ENCODE peak calls at places on chromosome 17, in four cellular contexts. E, K, F and C are unnamed samples.

GRCh38 chr17:19664821-19665181 is 16.2 kb downstream of the ALDH3A2 start:
- DNase-seq in F (no peak), K (no peak), E (no peak), C (peak)

GRCh38 chr17:83203073-83203471 is 123.7 kb downstream of the METRNL start:
- DNase-seq in F (peak), K (peak), E (peak), C (no peak)

GRCh38 chr17:42202159-42202558 is 7.9 kb upstream of the GHDC start:
- DNase-seq in K (no peak), E (no peak), F (no peak), C (no peak)

GRCh38 chr17:8310601-8311123 is 621 bp downstream of the ARHGEF15 start:
- DNase-seq in F (no peak), K (no peak), E (no peak), C (no peak)

GRCh38 chr17:75654176-75654575 is 12.8 kb downstream of the RECQL5 start:
- DNase-seq in K (no peak), E (no peak), F (peak), C (no peak)

GRCh38 chr17:44867841-44868240 is 20.2 kb downstream of the HIGD1B start:
- DNase-seq in F (no peak), K (no peak), E (no peak), C (no peak)

GRCh38 chr17:81348097-81349055 is 46.9 kb upstream of the BAHCC1 start:
- DNase-seq in F (no peak), E (no peak), K (peak), C (no peak)

GRCh38 chr17:48163809-48164208 is 56.2 kb downstream of the SNX11 start:
- DNase-seq in F (no peak), E (no peak), K (no peak), C (no peak)

DNA sequence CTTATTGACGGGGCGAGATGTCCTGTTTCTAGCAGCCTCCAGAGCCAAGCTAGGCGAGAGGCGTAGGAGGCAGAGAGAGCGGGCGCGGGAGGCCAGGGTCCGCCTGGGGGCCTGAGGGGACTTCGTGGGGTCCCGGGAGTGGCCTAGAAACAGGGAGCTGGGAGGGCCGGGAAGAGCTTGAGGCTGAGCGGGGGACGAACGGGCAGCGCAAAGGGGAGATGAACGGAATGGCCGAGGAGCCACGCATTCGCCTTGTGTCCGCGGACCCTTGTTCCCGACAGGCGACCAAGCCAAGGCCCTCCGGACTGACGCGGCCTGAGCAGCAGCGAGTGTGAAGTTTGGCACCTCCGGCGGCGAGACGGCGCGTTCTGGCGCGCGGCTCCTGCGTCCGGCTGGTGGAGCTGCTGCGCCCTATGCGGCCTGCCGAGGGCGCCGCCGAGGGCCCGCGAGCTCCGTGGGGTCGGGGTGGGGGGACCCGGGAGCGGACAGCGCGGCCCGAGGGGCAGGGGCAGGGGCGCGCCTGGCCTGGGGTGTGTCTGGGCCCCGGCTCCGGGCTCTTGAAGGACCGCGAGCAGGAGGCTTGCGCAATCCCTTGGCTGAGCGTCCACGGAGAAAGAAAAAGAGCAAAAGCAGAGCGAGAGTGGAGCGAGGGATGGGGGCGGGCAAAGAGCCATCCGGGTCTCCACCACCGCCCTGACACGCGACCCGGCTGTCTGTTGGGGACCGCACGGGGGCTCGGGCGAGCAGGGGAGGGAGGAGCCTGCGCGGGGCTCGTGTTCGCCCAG is 1.2 kb upstream of the CBX4 start:
- DNase-seq in K (peak), E (peak), F (peak), C (no peak)
- TF ChIP-seq CTCF in K (peak), E (peak), F (no peak), C (peak)

DNA sequence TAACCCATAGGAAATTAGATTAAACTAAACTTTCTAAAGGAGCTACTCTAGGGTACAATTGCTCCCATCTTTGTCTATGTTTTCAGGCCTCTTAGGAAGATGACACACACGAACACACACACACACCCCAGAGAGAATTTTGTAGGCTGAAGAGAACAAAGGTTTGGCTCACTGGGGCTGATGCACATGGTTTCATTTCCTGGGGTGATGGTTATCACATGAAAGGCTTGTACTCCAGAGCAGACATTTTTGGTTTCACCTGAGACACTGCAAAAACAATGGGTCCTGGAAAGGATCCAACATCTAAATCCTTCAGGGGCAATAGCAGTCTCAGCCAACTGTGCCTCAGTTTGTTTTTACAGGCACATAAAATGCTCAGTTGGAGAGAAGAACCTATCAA is 62.8 kb downstream of the GRB7 start:
- DNase-seq in E (no peak), F (no peak), K (no peak), C (no peak)
- TF ChIP-seq CTCF in E (no peak), F (no peak), K (no peak), C (no peak)

GRCh38 chr17:78996781-78997201 is 12.8 kb downstream of the CANT1 start:
- DNase-seq in E (no peak), K (no peak), F (no peak), C (no peak)
- TF ChIP-seq CTCF in E (no peak), K (no peak), F (no peak), C (no peak)

GRCh38 chr17:36696805-36697204 is 95.4 kb downstream of the MRM1 start:
- DNase-seq in K (no peak), E (no peak), F (no peak), C (no peak)

GRCh38 chr17:36689089-36689667 is 87.8 kb downstream of the MRM1 start:
- DNase-seq in F (no peak), K (no peak), E (no peak), C (no peak)

GRCh38 chr17:36690190-36690589 is 88.8 kb downstream of the MRM1 start:
- DNase-seq in K (no peak), F (no peak), E (no peak), C (no peak)

GRCh38 chr17:36687736-36688135 is 86.4 kb downstream of the MRM1 start:
- DNase-seq in E (no peak), F (no peak), K (no peak), C (no peak)

GRCh38 chr17:36691606-36692005 is 90.2 kb downstream of the MRM1 start:
- DNase-seq in E (no peak), K (no peak), F (no peak), C (no peak)
- TF ChIP-seq CTCF in E (no peak), K (no peak), F (no peak), C (no peak)

DNA sequence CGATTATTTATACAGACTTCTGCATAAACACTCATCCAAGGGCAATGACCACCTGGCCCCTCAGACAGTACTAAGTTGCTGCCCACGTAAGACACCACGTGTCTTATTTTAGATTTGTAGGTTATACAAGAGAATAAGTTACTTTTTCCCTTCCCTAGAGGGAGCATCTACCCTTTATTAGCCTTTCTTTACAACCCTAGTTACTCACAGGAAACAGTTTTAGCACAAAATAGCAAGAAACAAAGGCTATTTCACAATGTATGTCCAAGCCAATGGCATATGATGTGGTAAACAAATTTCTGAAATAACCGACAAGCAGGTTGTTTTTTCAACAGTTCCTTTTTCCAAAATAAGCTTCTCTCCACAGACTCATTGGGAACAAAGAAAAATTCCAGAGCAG is 50.1 kb upstream of the ERN1 start:
- DNase-seq in K (no peak), F (peak), E (no peak), C (no peak)
- TF ChIP-seq CTCF in K (no peak), F (peak), E (no peak), C (peak)

GRCh38 chr17:57001541-57001940 is 23.6 kb downstream of the SCPEP1 start:
- DNase-seq in E (no peak), F (no peak), K (no peak), C (no peak)

GRCh38 chr17:57002904-57003303 is 25.0 kb downstream of the SCPEP1 start:
- DNase-seq in K (no peak), E (no peak), F (no peak), C (no peak)

GRCh38 chr17:57006040-57006439 is 28.1 kb downstream of the SCPEP1 start:
- DNase-seq in F (no peak), K (no peak), E (no peak), C (no peak)

GRCh38 chr17:57008958-57009357 is 31.0 kb downstream of the SCPEP1 start:
- DNase-seq in K (no peak), E (no peak), F (no peak), C (no peak)

DNA sequence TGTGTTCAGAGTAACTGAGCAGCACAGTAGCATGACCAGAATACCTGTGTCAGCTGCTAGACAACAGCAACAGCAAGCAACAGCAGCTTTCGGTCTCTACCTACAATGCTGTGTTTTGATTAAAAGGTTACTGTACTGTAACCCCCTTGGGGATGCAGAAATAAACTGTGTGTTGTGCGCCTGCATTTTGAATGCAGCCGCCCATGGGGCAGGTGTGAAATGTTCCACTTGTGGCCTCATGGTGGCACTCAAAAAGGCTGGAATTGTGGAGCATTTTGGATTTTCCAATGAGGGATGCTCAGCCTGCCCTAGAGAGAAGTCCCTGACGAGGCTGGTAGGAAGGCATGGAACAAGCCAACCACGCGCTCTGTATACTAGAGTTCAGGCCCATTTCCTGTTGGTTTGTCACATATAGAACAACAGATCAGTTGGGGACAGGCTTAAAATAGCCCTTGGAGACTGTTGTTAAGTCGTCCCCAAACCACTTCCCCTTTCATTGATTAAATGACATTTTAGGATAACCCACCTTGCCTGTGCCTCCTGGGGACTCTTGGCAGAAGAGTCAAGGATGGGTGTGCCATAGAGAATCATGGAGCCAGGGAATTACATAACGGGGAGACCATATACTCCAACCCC is 27.1 kb downstream of the SCPEP1 start:
- DNase-seq in K (no peak), E (no peak), F (no peak), C (no peak)
- TF ChIP-seq CTCF in K (peak), E (peak), F (no peak), C (peak)

GRCh38 chr17:39861235-39861634 is 2.9 kb downstream of the IKZF3 start:
- DNase-seq in E (no peak), K (no peak), F (no peak), C (no peak)

GRCh38 chr17:39866013-39866730 is 1.8 kb upstream of the ZPBP2 start:
- DNase-seq in F (no peak), K (no peak), E (no peak), C (no peak)

GRCh38 chr17:39863244-39863917 is 731 bp downstream of the IKZF3 start:
- DNase-seq in E (no peak), K (no peak), F (no peak), C (no peak)

GRCh38 chr17:39867084-39867890 is 715 bp upstream of the ZPBP2 start:
- DNase-seq in E (no peak), F (no peak), K (no peak), C (no peak)

DNA sequence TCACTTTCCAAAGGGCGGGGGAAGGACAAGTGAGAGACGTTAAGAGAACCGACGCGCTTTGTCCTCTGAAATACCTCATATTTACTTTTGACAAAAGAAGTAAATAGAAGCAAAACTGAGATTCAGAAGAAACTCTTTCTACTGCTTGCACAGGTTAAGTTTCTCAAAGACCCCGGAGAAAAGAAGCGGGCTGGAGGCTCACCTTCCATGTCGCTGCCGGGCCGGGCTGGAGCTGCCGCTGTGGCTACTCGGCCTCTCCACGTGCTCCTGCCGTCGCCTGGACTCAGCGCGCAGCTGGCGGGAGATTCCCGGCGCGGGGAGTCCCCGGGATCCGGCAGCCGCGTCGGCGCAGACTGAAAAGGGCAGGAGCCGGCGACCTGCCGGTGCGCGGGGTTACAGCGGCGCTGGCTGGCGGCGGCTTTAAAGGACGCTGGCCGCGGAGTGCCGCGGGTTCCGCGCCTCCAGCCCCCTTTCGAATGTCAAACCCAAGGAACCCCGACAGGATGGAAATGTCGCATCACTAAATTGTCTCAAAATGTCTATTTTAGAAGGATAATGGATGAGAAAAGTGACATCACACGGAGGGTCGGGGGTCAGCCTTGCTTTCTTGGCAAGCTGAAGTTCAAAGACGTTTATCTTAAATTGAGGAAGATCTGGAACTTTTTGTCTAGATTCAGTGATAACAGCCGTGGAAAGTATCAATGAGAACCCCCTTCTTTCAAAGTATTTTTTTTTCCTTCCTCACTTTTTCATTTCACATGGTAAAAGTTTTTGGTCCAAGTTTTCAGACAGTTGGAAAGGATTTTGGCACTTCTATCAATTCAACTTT is at the start of gene IKZF3:
- DNase-seq in K (peak), E (peak), F (peak), C (no peak)
- TF ChIP-seq CTCF in K (peak), E (no peak), F (no peak), C (no peak)

GRCh38 chr17:31696703-31697325 is 162.2 kb downstream of the COPRS start:
- DNase-seq in F (no peak), K (no peak), E (no peak), C (peak)

GRCh38 chr17:31697838-31698237 is 161.2 kb downstream of the COPRS start:
- DNase-seq in E (no peak), K (no peak), F (no peak), C (peak)

GRCh38 chr17:31695456-31696090 is 163.5 kb downstream of the COPRS start:
- DNase-seq in E (peak), K (no peak), F (peak), C (no peak)

GRCh38 chr17:31698751-31699150 is 160.3 kb downstream of the COPRS start:
- DNase-seq in E (no peak), K (no peak), F (no peak), C (no peak)

GRCh38 chr17:31696184-31696602 is 162.9 kb downstream of the COPRS start:
- DNase-seq in E (peak), K (peak), F (peak), C (peak)
- TF ChIP-seq CTCF in E (peak), K (peak), F (peak), C (no peak)

DNA sequence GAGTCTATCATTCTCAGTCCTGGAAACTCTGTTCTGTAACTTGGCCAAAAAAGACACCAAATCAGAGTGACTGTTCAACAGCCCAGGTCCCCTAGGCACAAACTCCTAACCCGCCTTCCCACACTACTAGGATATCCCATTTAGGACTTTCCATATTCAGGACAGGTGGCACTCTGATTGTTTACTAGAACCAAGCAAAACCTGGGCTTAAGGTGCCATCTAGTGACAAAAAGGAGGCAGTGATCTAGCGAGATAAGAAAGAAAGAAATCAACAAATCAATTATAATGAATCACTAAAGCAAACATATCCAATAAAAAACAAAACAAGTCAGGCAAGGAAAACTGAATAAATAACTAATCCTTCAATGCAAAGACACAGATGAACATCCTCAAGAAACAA is 203.9 kb downstream of the CEP112 start:
- DNase-seq in E (peak), F (peak), K (peak), C (no peak)
- TF ChIP-seq CTCF in E (peak), F (peak), K (peak), C (peak)